ENCODE peak calls at places on chromosomes 3 and 15, in five cellular contexts. One of them, this sample, is unnamed.

GRCh38 chr3:109642042-109642441 is 304.7 kb upstream of the DPPA4 start:
- DNase-seq in tibial nerve: no peak
- DNase-seq in esophagus squamous epithelium: no peak
- DNase-seq in suprapubic skin: no peak
- DNase-seq in right lobe of liver: no peak
- DNase-seq in this sample: no peak

GRCh38 chr3:72821170-72821781 is 27.0 kb downstream of the SHQ1 start:
- DNase-seq in suprapubic skin: no peak
- DNase-seq in right lobe of liver: peak
- DNase-seq in tibial nerve: no peak
- DNase-seq in esophagus squamous epithelium: no peak
- DNase-seq in this sample: no peak

GRCh38 chr15:83323296-83323711 is 38.8 kb upstream of the BNC1 start:
- DNase-seq in suprapubic skin: no peak
- DNase-seq in tibial nerve: no peak
- DNase-seq in right lobe of liver: no peak
- DNase-seq in esophagus squamous epithelium: no peak
- DNase-seq in this sample: no peak

GRCh38 chr3:188554404-188554803 is 400.4 kb downstream of the LPP start:
- DNase-seq in suprapubic skin: no peak
- DNase-seq in esophagus squamous epithelium: no peak
- DNase-seq in right lobe of liver: no peak
- DNase-seq in tibial nerve: no peak
- DNase-seq in this sample: no peak

GRCh38 chr3:58631742-58632141 is 34.8 kb downstream of the FAM3D start:
- DNase-seq in suprapubic skin: no peak
- DNase-seq in right lobe of liver: no peak
- DNase-seq in tibial nerve: no peak
- DNase-seq in esophagus squamous epithelium: no peak
- DNase-seq in this sample: no peak

GRCh38 chr15:55823191-55823670 is 80.3 kb upstream of the PRTG start:
- DNase-seq in suprapubic skin: no peak
- DNase-seq in right lobe of liver: no peak
- DNase-seq in esophagus squamous epithelium: no peak
- DNase-seq in tibial nerve: peak
- DNase-seq in this sample: no peak

GRCh38 chr3:149808209-149808829 is 4.7 kb upstream of the RNF13 start:
- DNase-seq in esophagus squamous epithelium: no peak
- DNase-seq in suprapubic skin: no peak
- DNase-seq in tibial nerve: peak
- DNase-seq in right lobe of liver: peak
- DNase-seq in this sample: peak

GRCh38 chr15:74202461-74203401 is at the start of gene STRA6:
- DNase-seq in suprapubic skin: no peak
- DNase-seq in right lobe of liver: no peak
- DNase-seq in esophagus squamous epithelium: no peak
- DNase-seq in tibial nerve: no peak
- DNase-seq in this sample: no peak

GRCh38 chr3:66938338-66938963 is 59.7 kb upstream of the KBTBD8 start:
- DNase-seq in right lobe of liver: peak
- DNase-seq in esophagus squamous epithelium: no peak
- DNase-seq in tibial nerve: peak
- DNase-seq in suprapubic skin: no peak
- DNase-seq in this sample: no peak

GRCh38 chr15:41494190-41494921 is 682 bp downstream of the ITPKA start:
- DNase-seq in suprapubic skin: no peak
- DNase-seq in right lobe of liver: no peak
- DNase-seq in esophagus squamous epithelium: no peak
- DNase-seq in tibial nerve: no peak
- DNase-seq in this sample: peak

GRCh38 chr3:169144691-169145090 is 518.8 kb downstream of the MECOM start:
- DNase-seq in esophagus squamous epithelium: no peak
- DNase-seq in right lobe of liver: no peak
- DNase-seq in suprapubic skin: no peak
- DNase-seq in tibial nerve: no peak
- DNase-seq in this sample: no peak

GRCh38 chr15:91891788-91892187 is 38.3 kb downstream of the SLCO3A1 start:
- DNase-seq in right lobe of liver: no peak
- DNase-seq in esophagus squamous epithelium: no peak
- DNase-seq in suprapubic skin: no peak
- DNase-seq in tibial nerve: no peak
- DNase-seq in this sample: no peak

GRCh38 chr3:141262306-141262705 is 30.7 kb downstream of the PXYLP1 start:
- DNase-seq in right lobe of liver: no peak
- DNase-seq in esophagus squamous epithelium: no peak
- DNase-seq in tibial nerve: no peak
- DNase-seq in suprapubic skin: no peak
- DNase-seq in this sample: no peak

GRCh38 chr15:89206908-89207331 is 14.5 kb downstream of the RLBP1 start:
- DNase-seq in tibial nerve: peak
- DNase-seq in right lobe of liver: peak
- DNase-seq in esophagus squamous epithelium: peak
- DNase-seq in suprapubic skin: peak
- DNase-seq in this sample: peak

GRCh38 chr3:98778852-98779379 is 15.8 kb downstream of the ST3GAL6 start:
- DNase-seq in right lobe of liver: no peak
- DNase-seq in suprapubic skin: no peak
- DNase-seq in esophagus squamous epithelium: no peak
- DNase-seq in tibial nerve: peak
- DNase-seq in this sample: no peak

GRCh38 chr3:134084230-134084950 is 54.7 kb upstream of the SLCO2A1 start:
- DNase-seq in suprapubic skin: no peak
- DNase-seq in esophagus squamous epithelium: no peak
- DNase-seq in right lobe of liver: no peak
- DNase-seq in tibial nerve: no peak
- DNase-seq in this sample: no peak

GRCh38 chr3:45640724-45641361 is 46.3 kb downstream of the LIMD1 start:
- DNase-seq in suprapubic skin: no peak
- DNase-seq in esophagus squamous epithelium: no peak
- DNase-seq in right lobe of liver: no peak
- DNase-seq in tibial nerve: no peak
- DNase-seq in this sample: no peak

GRCh38 chr15:82044373-82045178 is 1.2 kb downstream of the MEX3B start:
- DNase-seq in right lobe of liver: no peak
- DNase-seq in suprapubic skin: peak
- DNase-seq in esophagus squamous epithelium: no peak
- DNase-seq in tibial nerve: peak
- DNase-seq in this sample: no peak

GRCh38 chr3:78846688-78847087 is 921.1 kb downstream of the ROBO1 start:
- DNase-seq in tibial nerve: no peak
- DNase-seq in esophagus squamous epithelium: no peak
- DNase-seq in right lobe of liver: no peak
- DNase-seq in suprapubic skin: no peak
- DNase-seq in this sample: no peak

GRCh38 chr3:8500208-8500961 is 1.2 kb upstream of the LMCD1 start:
- DNase-seq in right lobe of liver: no peak
- DNase-seq in suprapubic skin: no peak
- DNase-seq in esophagus squamous epithelium: no peak
- DNase-seq in tibial nerve: no peak
- DNase-seq in this sample: peak

GRCh38 chr3:23254287-23254686 is 51.2 kb downstream of the UBE2E2 start:
- DNase-seq in suprapubic skin: no peak
- DNase-seq in tibial nerve: no peak
- DNase-seq in right lobe of liver: no peak
- DNase-seq in esophagus squamous epithelium: no peak
- DNase-seq in this sample: no peak

GRCh38 chr15:88745696-88746095 is 57.5 kb upstream of the ACAN start:
- DNase-seq in right lobe of liver: no peak
- DNase-seq in esophagus squamous epithelium: no peak
- DNase-seq in tibial nerve: no peak
- DNase-seq in suprapubic skin: no peak
- DNase-seq in this sample: no peak

GRCh38 chr3:194682651-194683310 is 2.9 kb upstream of the FAM43A start:
- DNase-seq in esophagus squamous epithelium: no peak
- DNase-seq in right lobe of liver: peak
- DNase-seq in suprapubic skin: peak
- DNase-seq in tibial nerve: peak
- DNase-seq in this sample: peak

GRCh38 chr3:34108976-34109375 is 310.5 kb downstream of the PDCD6IP start:
- DNase-seq in tibial nerve: no peak
- DNase-seq in suprapubic skin: no peak
- DNase-seq in esophagus squamous epithelium: no peak
- DNase-seq in right lobe of liver: no peak
- DNase-seq in this sample: no peak

GRCh38 chr3:38029400-38030125 is at the start of gene PLCD1:
- DNase-seq in tibial nerve: peak
- DNase-seq in suprapubic skin: peak
- DNase-seq in esophagus squamous epithelium: no peak
- DNase-seq in right lobe of liver: peak
- DNase-seq in this sample: peak
- TF ChIP-seq POLR2A in tibial nerve: peak
- TF ChIP-seq POLR2A in suprapubic skin: no peak
- TF ChIP-seq POLR2A in esophagus squamous epithelium: no peak
- TF ChIP-seq POLR2A in right lobe of liver: no peak
- TF ChIP-seq POLR2A in this sample: no peak

DNA sequence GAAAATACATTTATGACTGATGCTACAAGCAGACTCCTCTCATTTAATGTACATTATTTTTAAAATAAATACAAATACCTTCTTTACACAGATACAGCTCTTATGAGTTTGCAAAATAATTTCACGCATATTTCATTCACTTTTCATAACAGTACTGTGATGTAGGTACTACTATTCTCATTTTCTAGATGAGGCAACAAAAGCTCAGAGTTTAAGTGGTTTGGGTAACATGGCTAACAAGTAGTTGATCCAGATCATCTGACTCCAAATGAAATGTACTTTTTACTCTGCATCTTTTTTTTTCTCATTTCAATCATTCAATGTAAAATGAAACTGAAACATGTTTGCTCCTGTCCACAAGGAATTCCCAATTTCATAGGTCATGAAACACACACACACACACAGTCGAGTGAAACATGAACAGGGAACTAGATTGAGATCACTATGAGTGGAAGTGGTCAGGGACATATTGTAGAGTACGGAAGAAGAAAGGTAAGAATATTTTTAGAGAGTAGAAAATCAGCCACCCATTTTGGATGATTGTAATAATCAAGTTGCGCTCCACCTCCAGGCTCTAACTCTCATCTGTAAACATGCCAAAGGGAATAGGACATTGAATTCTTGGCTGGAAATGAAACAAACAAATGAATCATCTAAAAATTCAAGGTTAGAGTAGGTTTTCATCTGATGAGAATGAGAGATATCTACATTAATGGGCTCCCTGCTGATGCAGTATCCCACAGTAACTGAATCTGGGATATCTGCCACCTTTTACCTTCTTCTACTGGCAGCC is 92.4 kb downstream of the CLDN1 start:
- DNase-seq in tibial nerve: no peak
- DNase-seq in right lobe of liver: no peak
- DNase-seq in esophagus squamous epithelium: no peak
- DNase-seq in suprapubic skin: no peak
- DNase-seq in this sample: no peak
- H3K4me3 ChIP-seq in tibial nerve: no peak
- H3K4me3 ChIP-seq in right lobe of liver: peak
- H3K4me3 ChIP-seq in esophagus squamous epithelium: no peak
- H3K4me3 ChIP-seq in suprapubic skin: no peak
- H3K4me3 ChIP-seq in this sample: no peak

DNA sequence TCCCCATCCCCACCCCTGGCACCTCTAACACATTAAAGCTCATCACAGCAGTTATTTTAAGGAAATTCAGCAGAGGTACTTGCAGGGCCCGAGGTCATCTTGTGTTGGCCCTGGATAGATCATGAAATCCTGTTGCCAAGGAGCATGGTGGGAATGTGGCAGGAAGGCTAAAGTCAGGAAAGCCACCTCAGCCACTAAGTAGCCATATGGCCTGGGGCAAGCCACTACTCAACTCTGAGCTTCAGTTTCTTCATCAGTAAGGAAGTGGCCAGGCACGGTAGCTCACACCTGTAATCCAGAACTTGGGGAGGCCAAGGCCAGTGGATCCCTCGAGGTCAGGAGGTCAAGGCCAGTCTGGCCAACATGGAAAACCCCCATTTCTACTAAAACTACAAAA is 55.9 kb downstream of the LIPC start:
- DNase-seq in esophagus squamous epithelium: no peak
- DNase-seq in right lobe of liver: no peak
- DNase-seq in tibial nerve: no peak
- DNase-seq in suprapubic skin: no peak
- DNase-seq in this sample: no peak
- TF ChIP-seq POLR2A in esophagus squamous epithelium: no peak
- TF ChIP-seq POLR2A in right lobe of liver: no peak
- TF ChIP-seq POLR2A in tibial nerve: no peak
- TF ChIP-seq POLR2A in suprapubic skin: no peak
- TF ChIP-seq POLR2A in this sample: no peak

GRCh38 chr3:170473358-170473757 is 54.7 kb downstream of the CLDN11 start:
- DNase-seq in suprapubic skin: no peak
- DNase-seq in tibial nerve: no peak
- DNase-seq in esophagus squamous epithelium: no peak
- DNase-seq in right lobe of liver: no peak
- DNase-seq in this sample: no peak

GRCh38 chr3:170467560-170467959 is 48.9 kb downstream of the CLDN11 start:
- DNase-seq in esophagus squamous epithelium: no peak
- DNase-seq in tibial nerve: no peak
- DNase-seq in right lobe of liver: no peak
- DNase-seq in suprapubic skin: no peak
- DNase-seq in this sample: no peak

GRCh38 chr3:170469151-170470062 is 50.7 kb downstream of the CLDN11 start:
- DNase-seq in tibial nerve: peak
- DNase-seq in esophagus squamous epithelium: no peak
- DNase-seq in suprapubic skin: no peak
- DNase-seq in right lobe of liver: no peak
- DNase-seq in this sample: no peak

GRCh38 chr3:170471149-170471548 is 52.5 kb downstream of the CLDN11 start:
- DNase-seq in suprapubic skin: no peak
- DNase-seq in right lobe of liver: no peak
- DNase-seq in esophagus squamous epithelium: no peak
- DNase-seq in tibial nerve: no peak
- DNase-seq in this sample: no peak

DNA sequence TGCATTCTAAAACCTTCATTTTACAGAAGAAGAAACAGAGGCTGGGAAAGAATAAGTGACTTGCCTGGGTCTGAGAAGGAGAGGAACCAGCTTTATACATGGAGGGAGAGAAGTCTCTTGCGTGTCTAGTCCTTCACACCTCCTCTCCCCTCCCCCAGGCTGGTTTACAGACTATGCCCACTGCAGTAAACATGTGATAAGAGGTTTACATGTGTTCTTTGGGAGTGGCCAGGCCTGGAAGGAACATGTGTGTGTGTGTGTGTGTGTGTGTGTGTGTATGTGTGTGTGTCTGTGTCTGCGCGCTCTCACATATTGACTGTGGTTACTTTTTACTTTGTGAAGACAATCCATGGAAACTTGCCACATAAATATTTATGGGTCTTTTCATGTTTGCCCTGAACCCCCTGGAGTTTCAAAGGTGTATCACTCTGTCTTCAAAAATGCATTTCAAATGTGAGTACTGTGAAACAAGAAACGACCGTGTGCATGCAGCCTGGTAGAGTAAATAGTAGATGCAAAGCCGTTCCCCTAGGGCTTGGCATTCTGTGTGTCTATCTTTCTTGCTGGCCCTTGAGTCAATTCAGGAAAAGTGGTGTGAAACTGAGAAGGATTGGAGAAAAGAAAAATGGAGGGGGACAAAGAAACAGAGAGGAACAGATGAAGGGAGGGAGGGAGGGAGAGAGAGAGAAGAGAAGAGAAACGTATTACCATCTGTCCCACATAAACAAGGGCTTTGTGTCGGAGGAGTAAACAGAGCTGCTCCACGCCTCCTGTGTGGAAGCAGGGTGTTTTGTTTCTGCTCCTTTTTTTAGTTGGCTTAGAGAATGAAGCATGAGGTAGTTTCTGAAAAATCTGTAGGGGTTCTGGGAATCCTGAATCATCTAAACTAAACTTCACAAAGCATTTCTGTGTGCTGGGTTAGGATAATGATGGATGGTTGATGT is 51.7 kb downstream of the CLDN11 start:
- DNase-seq in esophagus squamous epithelium: no peak
- DNase-seq in right lobe of liver: no peak
- DNase-seq in tibial nerve: no peak
- DNase-seq in suprapubic skin: no peak
- DNase-seq in this sample: no peak
- H3K4me3 ChIP-seq in esophagus squamous epithelium: no peak
- H3K4me3 ChIP-seq in right lobe of liver: no peak
- H3K4me3 ChIP-seq in tibial nerve: no peak
- H3K4me3 ChIP-seq in suprapubic skin: no peak
- H3K4me3 ChIP-seq in this sample: no peak

This sample was measured in stomach.